ENCODE peak calls at places on chromosomes 4 and X, in nine cellular contexts. One of them, this sample, is unnamed. For H3K4me1 and H3K36me3, the result is how much of the 10 kb centered on the place peaks cover.

GRCh38 chr4:109029987-109030386 is 267.1 kb upstream of the ETNPPL start:
- DNase-seq in right lobe of liver: no peak
- DNase-seq in aorta: no peak
- DNase-seq in tibial artery: no peak
- DNase-seq in Karpas-422: no peak
- DNase-seq in K562: no peak
- DNase-seq in left ventricle myocardium inferior: no peak
- DNase-seq in adrenal gland: no peak
- DNase-seq in stomach: no peak
- DNase-seq in this sample: no peak

GRCh38 chrX:39299615-39300014 is 498.4 kb downstream of the MID1IP1 start:
- DNase-seq in right lobe of liver: no peak
- DNase-seq in aorta: no peak
- DNase-seq in tibial artery: no peak
- DNase-seq in Karpas-422: no peak
- DNase-seq in K562: no peak
- DNase-seq in left ventricle myocardium inferior: no peak
- DNase-seq in adrenal gland: no peak
- DNase-seq in stomach: no peak
- DNase-seq in this sample: no peak

GRCh38 chr4:8280158-8280875 is 10.8 kb downstream of the HTRA3 start:
- DNase-seq in right lobe of liver: no peak
- DNase-seq in aorta: peak
- DNase-seq in tibial artery: no peak
- DNase-seq in Karpas-422: no peak
- DNase-seq in K562: no peak
- DNase-seq in left ventricle myocardium inferior: peak
- DNase-seq in adrenal gland: no peak
- DNase-seq in stomach: no peak
- DNase-seq in this sample: no peak

GRCh38 chr4:187070740-187071139 is 347.1 kb upstream of the FAT1 start:
- DNase-seq in right lobe of liver: no peak
- DNase-seq in aorta: no peak
- DNase-seq in tibial artery: no peak
- DNase-seq in Karpas-422: no peak
- DNase-seq in K562: no peak
- DNase-seq in left ventricle myocardium inferior: no peak
- DNase-seq in adrenal gland: no peak
- DNase-seq in stomach: no peak
- DNase-seq in this sample: no peak

GRCh38 chr4:14528921-14529320 is 473.4 kb upstream of the CPEB2 start:
- DNase-seq in right lobe of liver: no peak
- DNase-seq in aorta: no peak
- DNase-seq in tibial artery: no peak
- DNase-seq in Karpas-422: no peak
- DNase-seq in K562: no peak
- DNase-seq in left ventricle myocardium inferior: no peak
- DNase-seq in adrenal gland: no peak
- DNase-seq in stomach: no peak
- DNase-seq in this sample: no peak

GRCh38 chr4:105548483-105548882 is 3.9 kb upstream of the ARHGEF38 start:
- DNase-seq in right lobe of liver: no peak
- DNase-seq in aorta: no peak
- DNase-seq in tibial artery: no peak
- DNase-seq in Karpas-422: no peak
- DNase-seq in K562: no peak
- DNase-seq in left ventricle myocardium inferior: no peak
- DNase-seq in adrenal gland: no peak
- DNase-seq in stomach: no peak
- DNase-seq in this sample: no peak

GRCh38 chr4:183229397-183229796 is 90.7 kb downstream of the CLDN22 start:
- DNase-seq in right lobe of liver: no peak
- DNase-seq in aorta: no peak
- DNase-seq in tibial artery: no peak
- DNase-seq in Karpas-422: no peak
- DNase-seq in K562: no peak
- DNase-seq in left ventricle myocardium inferior: no peak
- DNase-seq in adrenal gland: no peak
- DNase-seq in stomach: no peak
- DNase-seq in this sample: no peak

GRCh38 chrX:22090181-22090580 is 58.1 kb downstream of the PHEX start:
- DNase-seq in right lobe of liver: no peak
- DNase-seq in aorta: no peak
- DNase-seq in tibial artery: no peak
- DNase-seq in Karpas-422: no peak
- DNase-seq in K562: no peak
- DNase-seq in left ventricle myocardium inferior: no peak
- DNase-seq in adrenal gland: no peak
- DNase-seq in stomach: no peak
- DNase-seq in this sample: no peak

GRCh38 chr4:68109891-68110290 is 19.8 kb downstream of the TMPRSS11F start:
- DNase-seq in right lobe of liver: no peak
- DNase-seq in aorta: no peak
- DNase-seq in tibial artery: no peak
- DNase-seq in Karpas-422: no peak
- DNase-seq in K562: no peak
- DNase-seq in left ventricle myocardium inferior: no peak
- DNase-seq in adrenal gland: no peak
- DNase-seq in stomach: no peak
- DNase-seq in this sample: no peak

GRCh38 chr4:20251796-20252655 is at the start of gene SLIT2:
- DNase-seq in right lobe of liver: peak
- DNase-seq in aorta: peak
- DNase-seq in tibial artery: peak
- DNase-seq in Karpas-422: no peak
- DNase-seq in K562: peak
- DNase-seq in left ventricle myocardium inferior: peak
- DNase-seq in adrenal gland: peak
- DNase-seq in stomach: peak
- DNase-seq in this sample: peak

GRCh38 chrX:114097411-114097810 is 486.5 kb upstream of the HTR2C start:
- DNase-seq in right lobe of liver: no peak
- DNase-seq in aorta: no peak
- DNase-seq in tibial artery: no peak
- DNase-seq in Karpas-422: no peak
- DNase-seq in K562: no peak
- DNase-seq in left ventricle myocardium inferior: no peak
- DNase-seq in adrenal gland: no peak
- DNase-seq in stomach: no peak
- DNase-seq in this sample: no peak

GRCh38 chrX:120453985-120454384 is 15.1 kb downstream of the LAMP2 start:
- DNase-seq in right lobe of liver: no peak
- DNase-seq in aorta: no peak
- DNase-seq in tibial artery: no peak
- DNase-seq in Karpas-422: no peak
- DNase-seq in K562: no peak
- DNase-seq in left ventricle myocardium inferior: no peak
- DNase-seq in adrenal gland: no peak
- DNase-seq in stomach: no peak
- DNase-seq in this sample: no peak

GRCh38 chr4:175905939-175906338 is 93.9 kb upstream of the GPM6A start:
- DNase-seq in right lobe of liver: no peak
- DNase-seq in aorta: no peak
- DNase-seq in tibial artery: no peak
- DNase-seq in Karpas-422: no peak
- DNase-seq in K562: no peak
- DNase-seq in left ventricle myocardium inferior: no peak
- DNase-seq in adrenal gland: no peak
- DNase-seq in stomach: no peak
- DNase-seq in this sample: no peak
- H3K4me1 ChIP-seq in right lobe of liver: under half
- H3K4me1 ChIP-seq in aorta: under half
- H3K4me1 ChIP-seq in tibial artery: under half
- H3K4me1 ChIP-seq in Karpas-422: under half
- H3K4me1 ChIP-seq in K562: under half
- H3K4me1 ChIP-seq in left ventricle myocardium inferior: under half
- H3K4me1 ChIP-seq in adrenal gland: under half
- H3K4me1 ChIP-seq in stomach: under half
- H3K4me1 ChIP-seq in this sample: under half

GRCh38 chr4:173403051-173403450 is 4.1 kb upstream of the SCRG1 start:
- DNase-seq in right lobe of liver: no peak
- DNase-seq in aorta: no peak
- DNase-seq in tibial artery: no peak
- DNase-seq in Karpas-422: no peak
- DNase-seq in K562: no peak
- DNase-seq in left ventricle myocardium inferior: no peak
- DNase-seq in adrenal gland: no peak
- DNase-seq in stomach: no peak
- DNase-seq in this sample: no peak

GRCh38 chr4:173399016-173399415 is at the start of gene SCRG1:
- DNase-seq in right lobe of liver: no peak
- DNase-seq in aorta: peak
- DNase-seq in tibial artery: peak
- DNase-seq in Karpas-422: no peak
- DNase-seq in K562: no peak
- DNase-seq in left ventricle myocardium inferior: peak
- DNase-seq in adrenal gland: no peak
- DNase-seq in stomach: no peak
- DNase-seq in this sample: peak

GRCh38 chr4:173405840-173406606 is 7.1 kb upstream of the SCRG1 start:
- DNase-seq in right lobe of liver: no peak
- DNase-seq in aorta: no peak
- DNase-seq in tibial artery: no peak
- DNase-seq in Karpas-422: no peak
- DNase-seq in K562: no peak
- DNase-seq in left ventricle myocardium inferior: no peak
- DNase-seq in adrenal gland: no peak
- DNase-seq in stomach: no peak
- DNase-seq in this sample: no peak

GRCh38 chr4:173410106-173410505 is 11.2 kb upstream of the SCRG1 start:
- DNase-seq in right lobe of liver: no peak
- DNase-seq in aorta: no peak
- DNase-seq in tibial artery: no peak
- DNase-seq in Karpas-422: no peak
- DNase-seq in K562: no peak
- DNase-seq in left ventricle myocardium inferior: no peak
- DNase-seq in adrenal gland: no peak
- DNase-seq in stomach: no peak
- DNase-seq in this sample: no peak

GRCh38 chr4:173404296-173404865 is 5.5 kb upstream of the SCRG1 start:
- DNase-seq in right lobe of liver: no peak
- DNase-seq in aorta: no peak
- DNase-seq in tibial artery: no peak
- DNase-seq in Karpas-422: no peak
- DNase-seq in K562: no peak
- DNase-seq in left ventricle myocardium inferior: no peak
- DNase-seq in adrenal gland: no peak
- DNase-seq in stomach: no peak
- DNase-seq in this sample: no peak
- H3K36me3 ChIP-seq in right lobe of liver: under half
- H3K36me3 ChIP-seq in aorta: under half
- H3K36me3 ChIP-seq in tibial artery: under half
- H3K36me3 ChIP-seq in Karpas-422: under half
- H3K36me3 ChIP-seq in K562: under half
- H3K36me3 ChIP-seq in left ventricle myocardium inferior: under half
- H3K36me3 ChIP-seq in adrenal gland: under half
- H3K36me3 ChIP-seq in stomach: under half
- H3K36me3 ChIP-seq in this sample: under half

DNA sequence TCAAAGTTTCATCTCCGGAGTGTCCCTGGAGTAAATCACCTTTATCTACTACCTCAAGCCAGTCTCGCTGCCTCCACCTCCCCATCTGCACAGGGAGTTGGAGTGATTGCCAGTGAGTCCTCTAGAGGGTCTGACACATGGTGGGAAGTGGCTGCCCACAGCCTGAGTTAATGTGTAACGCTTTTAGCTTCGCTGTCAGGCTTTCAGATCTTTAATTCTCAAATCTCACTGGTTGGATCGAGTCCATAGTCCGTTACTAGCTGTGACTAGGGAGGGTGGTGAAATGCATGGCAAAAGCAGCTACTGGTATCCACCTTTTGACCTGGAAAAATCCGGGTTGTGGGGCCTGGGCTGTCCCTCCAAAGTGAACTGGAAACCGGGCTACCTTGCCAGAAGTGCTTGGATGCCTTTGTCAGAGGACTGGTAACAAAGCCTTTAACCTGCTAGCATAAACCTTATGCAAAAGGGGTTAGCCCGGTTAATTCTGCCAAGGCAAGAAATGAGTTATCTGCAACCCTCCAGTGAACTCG is 5.0 kb upstream of the WDR1 start:
- DNase-seq in right lobe of liver: peak
- DNase-seq in aorta: no peak
- DNase-seq in tibial artery: no peak
- DNase-seq in Karpas-422: no peak
- DNase-seq in K562: no peak
- DNase-seq in left ventricle myocardium inferior: no peak
- DNase-seq in adrenal gland: no peak
- DNase-seq in stomach: no peak
- DNase-seq in this sample: no peak
- H3K4me3 ChIP-seq in right lobe of liver: no peak
- H3K4me3 ChIP-seq in aorta: no peak
- H3K4me3 ChIP-seq in tibial artery: no peak
- H3K4me3 ChIP-seq in Karpas-422: no peak
- H3K4me3 ChIP-seq in K562: no peak
- H3K4me3 ChIP-seq in left ventricle myocardium inferior: no peak
- H3K4me3 ChIP-seq in adrenal gland: no peak
- H3K4me3 ChIP-seq in stomach: no peak
- H3K4me3 ChIP-seq in this sample: no peak

DNA sequence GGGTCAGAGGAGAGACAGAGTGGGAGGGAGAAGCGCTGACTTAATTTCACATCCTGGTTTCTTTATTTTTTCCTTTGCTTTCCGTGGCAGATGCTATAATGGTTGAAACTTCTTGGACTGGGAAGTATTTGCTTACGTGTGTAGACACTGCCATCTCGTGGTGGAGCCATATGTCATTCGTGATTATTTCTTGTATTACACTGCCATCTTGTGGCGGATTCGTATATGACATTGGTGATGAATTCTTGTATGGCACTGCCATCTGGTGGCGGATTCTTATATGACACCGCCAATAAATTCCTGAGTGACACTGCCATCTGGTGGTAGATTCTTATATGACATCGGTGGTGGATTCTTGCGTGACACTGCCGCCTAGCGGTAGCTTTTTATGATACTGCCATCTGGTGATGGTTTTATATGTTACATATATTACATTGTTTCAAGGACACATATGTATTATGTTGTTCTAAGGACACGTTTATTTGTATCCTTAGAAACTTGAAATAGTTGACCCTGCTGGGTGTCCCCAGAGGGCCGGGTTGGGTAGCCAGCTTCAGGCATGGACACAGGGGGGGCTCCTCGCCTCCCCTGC is 37.3 kb upstream of the CLCN4 start:
- DNase-seq in right lobe of liver: peak
- DNase-seq in aorta: no peak
- DNase-seq in tibial artery: no peak
- DNase-seq in Karpas-422: peak
- DNase-seq in K562: peak
- DNase-seq in left ventricle myocardium inferior: no peak
- DNase-seq in adrenal gland: peak
- DNase-seq in stomach: peak
- DNase-seq in this sample: peak
- H3K4me1 ChIP-seq in right lobe of liver: under half
- H3K4me1 ChIP-seq in aorta: under half
- H3K4me1 ChIP-seq in tibial artery: under half
- H3K4me1 ChIP-seq in Karpas-422: under half
- H3K4me1 ChIP-seq in K562: under half
- H3K4me1 ChIP-seq in left ventricle myocardium inferior: under half
- H3K4me1 ChIP-seq in adrenal gland: under half
- H3K4me1 ChIP-seq in stomach: under half
- H3K4me1 ChIP-seq in this sample: under half

GRCh38 chr4:38009949-38010348 is 49.8 kb downstream of the PTTG2 start:
- DNase-seq in right lobe of liver: no peak
- DNase-seq in aorta: no peak
- DNase-seq in tibial artery: no peak
- DNase-seq in Karpas-422: no peak
- DNase-seq in K562: no peak
- DNase-seq in left ventricle myocardium inferior: no peak
- DNase-seq in adrenal gland: no peak
- DNase-seq in stomach: no peak
- DNase-seq in this sample: no peak
- H3K36me3 ChIP-seq in right lobe of liver: under half
- H3K36me3 ChIP-seq in aorta: under half
- H3K36me3 ChIP-seq in tibial artery: under half
- H3K36me3 ChIP-seq in Karpas-422: under half
- H3K36me3 ChIP-seq in K562: under half
- H3K36me3 ChIP-seq in left ventricle myocardium inferior: under half
- H3K36me3 ChIP-seq in adrenal gland: under half
- H3K36me3 ChIP-seq in stomach: under half
- H3K36me3 ChIP-seq in this sample: under half

This sample was measured in tibial nerve.